ENCODE peak calls at places on chromosomes 3 and 15, in six cellular contexts. J is H1, R is esophagus squamous epithelium, S is tibial artery, F is right atrium auricular region, B is hepatocyte. Y is an unnamed sample.

GRCh38 chr15:87287156-87287555 is 969.4 kb downstream of the NTRK3 start:
- DNase-seq in F (no peak), B (peak; percentile 33), J (no peak), R (no peak), S (no peak), Y (no peak)

GRCh38 chr3:185521349-185522138 is 22.7 kb upstream of the TMEM41A start:
- DNase-seq in B (no peak), R (no peak), J (no peak), S (no peak), F (no peak), Y (no peak)

GRCh38 chr15:67120839-67121540 is 55.6 kb downstream of the SMAD3 start:
- DNase-seq in B (peak; percentile 86), R (peak; percentile 44), S (peak; percentile 92), J (no peak), F (peak; percentile 96), Y (peak; percentile 93)

GRCh38 chr3:152858170-152858800 is 23.4 kb downstream of the P2RY1 start:
- DNase-seq in B (no peak), F (no peak), S (no peak), R (no peak), J (no peak), Y (no peak)

GRCh38 chr3:123385499-123385898 is 63.4 kb downstream of the ADCY5 start:
- DNase-seq in S (no peak), F (no peak), R (no peak), J (no peak), B (no peak), Y (no peak)

GRCh38 chr3:96843505-96844203 is 29.3 kb downstream of the EPHA6 start:
- DNase-seq in B (no peak), R (no peak), S (no peak), F (no peak), J (no peak), Y (no peak)

GRCh38 chr15:46312133-46312740 is 677.4 kb downstream of the SQOR start:
- DNase-seq in J (peak; percentile 90), F (peak; percentile 65), B (peak; percentile 88), S (peak; percentile 70), R (no peak), Y (peak; percentile 87)

GRCh38 chr15:95626501-95627361 is 703.8 kb upstream of the NR2F2 start:
- DNase-seq in J (no peak), F (no peak), S (no peak), R (no peak), B (no peak), Y (no peak)

GRCh38 chr3:175266993-175267960 is 408.1 kb downstream of the NAALADL2 start:
- DNase-seq in R (no peak), F (no peak), S (no peak), B (no peak), J (no peak), Y (peak; percentile 14)

GRCh38 chr3:25783661-25784512 is 644 bp upstream of the NGLY1 start:
- DNase-seq in B (peak; percentile 60), J (no peak), F (no peak), R (peak; percentile 24), S (peak; percentile 48), Y (peak; percentile 62)

GRCh38 chr15:66264853-66265252 is 11.3 kb upstream of the MEGF11 start:
- DNase-seq in J (no peak), S (no peak), F (no peak), R (no peak), B (no peak), Y (no peak)

GRCh38 chr3:189739396-189739795 is 108.2 kb downstream of the TP63 start:
- DNase-seq in J (no peak), S (no peak), F (no peak), B (no peak), R (no peak), Y (no peak)

GRCh38 chr3:65733459-65733858 is 305.3 kb downstream of the MAGI1 start:
- DNase-seq in S (no peak), B (no peak), F (no peak), J (no peak), R (no peak), Y (no peak)

GRCh38 chr3:106628407-106628806 is 748.8 kb upstream of the CCDC54 start:
- DNase-seq in R (no peak), S (no peak), J (no peak), B (peak; percentile 39), F (no peak), Y (peak; percentile 66)

GRCh38 chr15:35693286-35693685 is 147.3 kb upstream of the DPH6 start:
- DNase-seq in F (no peak), S (no peak), R (no peak), B (no peak), J (no peak), Y (no peak)

GRCh38 chr15:90889313-90889730 is 5.0 kb downstream of the FES start:
- DNase-seq in B (no peak), J (no peak), S (no peak), F (no peak), R (no peak), Y (no peak)

GRCh38 chr3:141093397-141093796 is 42.2 kb downstream of the SPSB4 start:
- DNase-seq in F (no peak), J (no peak), S (no peak), R (no peak), B (no peak), Y (no peak)

GRCh38 chr3:184751204-184751809 is 39.4 kb upstream of the MAGEF1 start:
- DNase-seq in R (no peak), J (no peak), F (no peak), S (no peak), B (no peak), Y (no peak)

GRCh38 chr3:8371955-8372600 is 129.5 kb upstream of the LMCD1 start:
- DNase-seq in F (no peak), J (no peak), R (no peak), S (no peak), B (peak; percentile 12), Y (peak; percentile 9)

GRCh38 chr3:128074851-128075515 is 22.7 kb downstream of the SEC61A1 start:
- DNase-seq in J (no peak), B (peak; percentile 30), F (no peak), R (no peak), S (no peak), Y (no peak)

GRCh38 chr3:45560270-45561020 is 34.1 kb upstream of the LIMD1 start:
- DNase-seq in F (peak; percentile 89), J (no peak), R (no peak), B (no peak), S (peak; percentile 88), Y (peak; percentile 81)

GRCh38 chr15:53251998-53252397 is 461.9 kb upstream of the ONECUT1 start:
- DNase-seq in B (peak; percentile 17), F (no peak), J (no peak), R (no peak), S (no peak), Y (no peak)

GRCh38 chr3:101143002-101143401 is 149.8 kb upstream of the ABI3BP start:
- DNase-seq in J (no peak), B (no peak), F (no peak), S (no peak), R (no peak), Y (no peak)

GRCh38 chr3:9994086-9994844 is 7.6 kb upstream of the EMC3 start:
- DNase-seq in B (no peak), F (no peak), J (no peak), R (no peak), S (no peak), Y (no peak)

GRCh38 chr3:16374047-16375019 is 109.3 kb downstream of the OXNAD1 start:
- DNase-seq in B (no peak), S (no peak), F (no peak), J (no peak), R (no peak), Y (no peak)

GRCh38 chr15:57767526-57767925 is 61.0 kb downstream of the POLR2M start:
- DNase-seq in R (no peak), J (no peak), B (no peak), S (no peak), F (no peak), Y (no peak)

GRCh38 chr3:11624704-11625375 is 18.9 kb downstream of the VGLL4 start:
- DNase-seq in B (no peak), S (no peak), J (no peak), F (no peak), R (no peak), Y (no peak)

GRCh38 chr3:22360977-22361376 is 610.0 kb upstream of the ZNF385D start:
- DNase-seq in R (no peak), J (no peak), F (no peak), S (no peak), B (no peak), Y (no peak)

DNA sequence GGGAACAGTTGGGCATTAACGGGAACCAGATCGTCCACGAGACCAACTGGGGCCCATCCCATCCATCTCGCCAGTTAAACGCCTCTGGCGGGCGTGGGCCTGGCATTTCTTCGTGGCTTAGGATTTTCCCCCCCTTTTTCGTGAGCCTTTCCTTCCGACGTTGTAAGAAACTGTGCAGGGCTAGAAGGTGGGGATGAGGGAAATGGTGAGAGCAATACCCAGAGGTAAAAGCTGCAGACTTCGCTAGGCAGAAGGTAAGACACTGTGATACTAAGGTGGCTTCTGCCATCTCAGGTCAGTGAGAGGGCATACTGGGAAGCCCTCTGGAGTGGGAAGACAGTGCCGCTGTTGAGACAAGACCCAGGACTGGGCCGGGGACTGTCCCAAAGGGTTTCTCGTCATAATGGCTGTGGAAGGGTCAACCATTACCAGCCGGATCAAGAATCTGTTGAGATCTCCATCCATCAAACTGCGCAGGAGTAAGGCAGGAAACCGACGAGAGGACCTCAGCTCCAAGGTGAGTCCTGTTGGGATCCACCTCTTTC is 661 bp downstream of the MAPKBP1 start:
- DNase-seq in S (no peak), F (no peak), J (no peak), B (peak; percentile 11), R (no peak), Y (no peak)
- H3K4me1 ChIP-seq in S (no peaks in the 10 kb centered on the region), F (peaks cover 42% of the 10 kb centered on the region), J (peaks cover 24% of the 10 kb centered on the region), B (peaks cover 27% of the 10 kb centered on the region), R (peaks cover 69% of the 10 kb centered on the region), Y (peaks cover 46% of the 10 kb centered on the region)

GRCh38 chr3:108131105-108131794 is 40.4 kb upstream of the CD47 start:
- DNase-seq in J (no peak), R (no peak), B (no peak), F (no peak), S (no peak), Y (no peak)
- H3K4me3 ChIP-seq in J (no peak overlapping the region), R (no peak overlapping the region), B (no peak overlapping the region), F (no peak overlapping the region), S (no peak overlapping the region), Y (no peak overlapping the region)

DNA sequence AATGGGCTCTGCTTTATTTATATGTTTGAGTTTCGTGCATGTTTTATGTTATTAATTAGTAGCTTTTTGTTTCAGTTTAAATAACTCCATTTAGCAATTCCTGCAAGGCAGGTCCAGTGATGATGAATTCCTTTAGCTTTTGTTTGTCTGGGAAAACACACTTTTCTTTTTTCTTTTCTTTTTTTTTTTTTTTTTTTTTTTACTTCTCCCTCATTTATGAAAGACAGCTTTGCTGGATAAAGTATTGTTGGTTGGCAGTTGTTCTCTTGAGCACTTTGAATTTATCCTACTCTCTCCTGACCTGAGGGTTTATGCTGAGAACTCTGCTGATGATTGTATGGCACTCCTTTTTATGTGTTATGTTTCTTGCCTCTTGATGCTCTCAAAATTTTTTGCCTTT is 35.7 kb downstream of the TMEM39A start:
- DNase-seq in B (no peak), S (no peak), R (no peak), J (no peak), F (no peak), Y (no peak)
- H3K9me3 ChIP-seq in B (peaks cover 51% of the 10 kb centered on the region), S (peaks cover 12% of the 10 kb centered on the region), R (no peaks in the 10 kb centered on the region), J (peaks cover 40% of the 10 kb centered on the region), F (peaks cover 43% of the 10 kb centered on the region), Y (no peaks in the 10 kb centered on the region)

DNA sequence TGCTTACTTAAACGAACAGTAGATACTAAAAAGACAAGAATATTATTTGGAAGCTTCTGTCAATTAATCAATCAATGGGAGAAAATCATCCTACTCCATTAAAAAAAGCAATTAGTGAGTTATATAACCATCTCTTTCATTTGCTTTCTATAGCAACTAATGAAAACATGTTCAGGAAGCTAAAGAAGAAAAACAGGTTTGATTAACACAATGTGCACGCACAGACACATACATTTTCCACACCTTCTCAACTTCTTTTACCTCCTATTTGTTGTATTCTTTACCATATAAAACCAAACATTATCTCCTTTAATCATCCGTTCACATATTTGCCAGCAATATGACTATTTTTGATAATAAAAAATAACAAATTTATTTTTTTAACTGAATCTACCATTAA is 111.3 kb downstream of the GBE1 start:
- DNase-seq in B (no peak), F (no peak), J (no peak), R (no peak), S (no peak), Y (no peak)
- H3K4me1 ChIP-seq in B (no peaks in the 10 kb centered on the region), F (peaks cover 2% of the 10 kb centered on the region), J (no peaks in the 10 kb centered on the region), R (peaks cover 27% of the 10 kb centered on the region), S (no peaks in the 10 kb centered on the region), Y (peaks cover 14% of the 10 kb centered on the region)

Y was measured in cardiac muscle cell.